ENCODE peak calls at places on chromosomes 6 and 20, in seven cellular contexts. A is fibroblast of mammary gland, H is right atrium auricular region, V is cardiac muscle cell, B is HL-60, R is hepatocyte, D is body of pancreas. I is an unnamed sample.

GRCh38 chr20:38997622-38998021 is 35.5 kb downstream of the DHX35 start:
- DNase-seq in H (no peak), D (no peak), R (no peak), B (no peak), V (no peak), A (no peak), I (no peak)

GRCh38 chr6:157428418-157429202 is 47.6 kb downstream of the ZDHHC14 start:
- DNase-seq in R (peak), V (no peak), B (no peak), H (no peak), D (no peak), A (peak), I (no peak)

GRCh38 chr6:117919775-117920492 is 12.9 kb downstream of the SLC35F1 start:
- DNase-seq in D (peak), B (peak), A (no peak), H (no peak), R (peak), V (no peak), I (no peak)

GRCh38 chr6:78597966-78598365 is 269.4 kb upstream of the IRAK1BP1 start:
- DNase-seq in H (no peak), A (no peak), B (no peak), V (no peak), D (no peak), R (no peak), I (no peak)

GRCh38 chr6:137602311-137602710 is 108.1 kb upstream of the OLIG3 start:
- DNase-seq in H (no peak), D (no peak), A (no peak), V (no peak), R (no peak), B (no peak), I (no peak)

GRCh38 chr6:120405947-120406346 is 928.3 kb downstream of the TBC1D32 start:
- DNase-seq in H (no peak), R (no peak), D (no peak), A (no peak), B (no peak), V (no peak), I (no peak)

GRCh38 chr6:31732029-31732428 is 2.9 kb upstream of the DDAH2 start:
- DNase-seq in A (no peak), D (no peak), R (no peak), B (no peak), V (no peak), H (no peak), I (no peak)

GRCh38 chr20:36128463-36129176 is 25.9 kb upstream of the EPB41L1 start:
- DNase-seq in V (peak), D (no peak), H (no peak), R (no peak), B (no peak), A (peak), I (peak)

GRCh38 chr6:12182676-12183075 is 107.5 kb upstream of the EDN1 start:
- DNase-seq in R (no peak), H (no peak), D (no peak), A (peak), B (no peak), V (no peak), I (no peak)

GRCh38 chr6:33885121-33886057 is 81.6 kb upstream of the MLN start:
- DNase-seq in R (peak), D (no peak), H (no peak), V (peak), B (no peak), A (peak), I (peak)

GRCh38 chr6:26235240-26235730 is 129.7 kb upstream of the BTN3A2 start:
- DNase-seq in B (no peak), D (no peak), R (no peak), H (no peak), A (no peak), V (peak), I (no peak)

DNA sequence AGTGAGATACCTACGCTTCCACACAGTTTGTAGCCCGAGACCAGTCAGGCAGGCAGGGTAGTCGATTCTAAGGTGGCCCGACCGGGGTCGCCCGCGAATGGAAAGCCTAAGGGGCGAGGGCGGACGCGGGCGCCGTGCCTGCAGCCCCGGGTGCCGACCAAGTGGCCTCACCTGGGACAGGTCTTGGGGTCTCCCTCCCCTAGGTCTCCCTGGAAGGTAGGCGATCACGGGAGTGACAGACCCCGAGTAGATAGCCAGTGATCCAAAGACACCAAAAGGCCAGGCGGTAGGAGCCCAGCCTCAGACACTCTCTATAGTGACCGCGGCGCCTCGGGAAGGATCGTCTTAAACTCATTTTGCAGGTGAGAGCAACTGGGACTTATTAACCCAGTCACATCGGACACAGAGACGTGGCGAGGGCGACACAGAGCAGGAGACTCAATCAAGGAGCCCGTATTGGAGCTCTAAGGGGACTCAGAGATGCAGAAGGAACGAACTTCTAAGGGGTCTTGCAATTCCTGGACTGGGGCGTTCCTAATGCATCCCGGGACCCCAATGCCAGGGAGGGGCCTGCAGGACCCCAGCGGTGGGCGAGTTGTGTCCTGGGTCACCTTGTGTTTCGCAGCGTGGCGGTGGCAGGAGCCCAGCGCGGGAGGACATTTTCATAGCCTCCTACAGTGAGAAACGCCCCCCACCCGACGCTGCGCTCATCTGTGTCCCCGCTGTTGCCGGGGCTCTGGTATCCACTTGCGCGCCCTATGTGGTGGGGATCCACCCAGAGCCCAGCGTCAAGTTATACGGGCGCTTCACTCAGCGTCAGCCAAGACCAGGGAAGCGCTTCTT is 2.1 kb upstream of the VSX1 start:
- DNase-seq in D (peak), B (no peak), R (peak), H (no peak), V (no peak), A (no peak), I (no peak)
- TF ChIP-seq CTCF in D (no peak), B (no peak), R (peak), H (no peak), V (no peak), A (peak), I (no peak)

DNA sequence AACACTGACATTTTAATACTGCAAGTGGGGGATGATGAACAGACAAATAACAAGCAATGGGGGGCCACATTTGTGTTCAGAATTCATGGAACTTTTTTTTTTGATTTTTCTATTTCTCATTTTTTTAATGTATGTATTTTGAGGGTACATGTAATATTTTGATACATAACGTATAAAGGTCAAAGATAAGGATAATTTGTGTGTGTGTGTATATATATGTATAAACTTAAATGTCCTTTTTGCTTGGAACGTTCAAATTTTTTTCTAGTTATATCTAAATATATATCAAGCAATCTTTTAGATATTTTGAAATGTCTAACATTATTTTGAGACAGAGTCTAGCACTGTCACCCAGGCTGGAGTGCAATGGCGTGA is 12.3 kb upstream of the ZNF311 start:
- DNase-seq in V (no peak), H (no peak), B (no peak), R (no peak), A (no peak), D (no peak), I (no peak)
- TF ChIP-seq CTCF in V (no peak), H (no peak), B (no peak), R (no peak), A (no peak), D (no peak), I (no peak)

DNA sequence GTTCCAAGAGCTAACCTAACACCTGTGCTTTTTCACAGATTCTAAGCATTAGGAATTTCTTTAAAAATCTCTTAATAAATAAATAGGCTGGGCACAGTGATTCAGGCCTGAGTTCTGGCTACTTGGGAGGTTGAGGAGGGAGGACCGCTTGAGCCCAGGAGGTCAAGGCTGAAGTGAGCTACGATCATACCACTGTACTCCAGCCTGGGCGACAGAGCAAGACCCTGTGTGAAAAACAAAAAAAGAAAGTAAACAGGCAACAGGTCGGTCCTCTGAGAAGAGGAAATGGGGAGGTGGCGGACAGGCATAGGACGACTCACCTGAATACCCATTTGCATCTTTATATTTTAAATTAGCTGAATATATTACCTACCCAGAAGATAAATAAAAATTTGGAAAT is 26.5 kb downstream of the GMDS start:
- DNase-seq in D (no peak), V (no peak), A (no peak), H (no peak), B (no peak), R (no peak), I (no peak)
- TF ChIP-seq CTCF in D (no peak), V (no peak), A (no peak), H (no peak), B (no peak), R (no peak), I (no peak)

DNA sequence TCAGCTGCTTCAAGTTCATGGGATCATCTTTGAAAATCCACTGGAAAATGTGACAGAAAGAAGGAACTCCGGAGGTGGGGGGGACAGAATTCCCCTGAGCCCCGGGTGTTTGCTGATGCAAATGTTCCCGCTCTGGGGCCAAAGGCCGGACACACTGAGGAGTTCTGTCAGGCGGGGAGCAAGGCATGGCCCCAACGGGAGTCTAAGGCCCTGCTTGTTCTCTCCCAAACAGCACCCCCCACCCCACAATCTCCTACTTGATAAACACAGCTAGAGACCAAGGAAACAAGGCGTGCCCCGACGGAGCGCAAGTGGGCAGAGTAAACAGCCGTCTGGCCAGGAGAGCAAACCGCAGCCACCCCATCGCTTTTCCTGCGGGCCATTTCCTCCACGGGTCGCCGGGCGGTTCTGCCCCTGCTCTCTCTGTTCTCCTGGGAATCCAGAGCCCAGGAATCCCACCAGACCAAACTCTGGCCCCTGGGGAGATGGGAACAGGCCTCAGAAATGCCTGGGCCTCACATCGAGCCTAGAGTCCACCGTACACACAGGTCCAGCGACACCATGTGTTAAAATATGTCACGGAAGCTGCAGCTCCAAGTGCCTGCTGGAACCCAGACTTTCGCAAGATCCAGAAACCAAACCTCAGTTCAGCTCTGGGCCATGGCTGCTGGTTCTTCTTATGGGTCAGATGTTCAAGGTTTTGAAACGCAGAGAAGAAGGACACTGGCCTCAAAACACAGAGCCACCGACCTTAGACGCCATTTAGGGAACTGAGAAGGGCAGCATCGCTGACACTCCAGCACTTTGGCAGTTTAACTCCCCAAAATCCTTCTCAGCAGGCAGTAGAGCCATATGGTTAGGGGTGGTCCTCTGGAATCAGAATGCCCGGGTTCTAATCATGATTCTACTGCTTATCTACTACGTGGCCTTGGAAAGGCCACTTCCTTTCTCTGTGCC is 104.2 kb downstream of the PREX1 start:
- DNase-seq in R (peak), D (peak), A (no peak), B (peak), V (peak), H (peak), I (no peak)
- TF ChIP-seq CTCF in R (peak), D (no peak), A (no peak), B (peak), V (no peak), H (no peak), I (no peak)